ENCODE peak calls at places on chromosomes 4 and X, in four cellular contexts. U is GM12878, M is H1, G is HepG2. V is an unnamed sample. For H3K4me1, the result is how much of the 10 kb centered on the place peaks cover.

GRCh38 chr4:36758779-36759178 is 477.4 kb downstream of the DTHD1 start:
- DNase-seq in U (no peak), M (no peak), G (no peak), V (peak)

GRCh38 chr4:140790765-140791164 is 34.6 kb upstream of the TBC1D9 start:
- DNase-seq in U (peak), M (no peak), G (no peak), V (no peak)

GRCh38 chrX:22345884-22346283 is 73.2 kb downstream of the CBLL2 start:
- DNase-seq in U (no peak), M (no peak), G (no peak), V (no peak)

GRCh38 chr4:81836716-81837115 is 365.0 kb upstream of the RASGEF1B start:
- DNase-seq in U (no peak), M (no peak), G (no peak), V (no peak)

GRCh38 chr4:53991821-53992220 is 72.6 kb downstream of the CHIC2 start:
- DNase-seq in U (no peak), M (no peak), G (no peak), V (no peak)

GRCh38 chr4:154466336-154466735 is 25.3 kb downstream of the DCHS2 start:
- DNase-seq in U (no peak), M (no peak), G (no peak), V (no peak)

GRCh38 chrX:48520455-48520854 is 1.2 kb upstream of the EBP start:
- DNase-seq in U (no peak), M (no peak), G (no peak), V (no peak)

GRCh38 chr4:986428-986948 is 356 bp upstream of the IDUA start:
- DNase-seq in U (no peak), M (no peak), G (no peak), V (no peak)

GRCh38 chr4:148922497-148922896 is 480.3 kb upstream of the NR3C2 start:
- DNase-seq in U (no peak), M (no peak), G (no peak), V (no peak)

DNA sequence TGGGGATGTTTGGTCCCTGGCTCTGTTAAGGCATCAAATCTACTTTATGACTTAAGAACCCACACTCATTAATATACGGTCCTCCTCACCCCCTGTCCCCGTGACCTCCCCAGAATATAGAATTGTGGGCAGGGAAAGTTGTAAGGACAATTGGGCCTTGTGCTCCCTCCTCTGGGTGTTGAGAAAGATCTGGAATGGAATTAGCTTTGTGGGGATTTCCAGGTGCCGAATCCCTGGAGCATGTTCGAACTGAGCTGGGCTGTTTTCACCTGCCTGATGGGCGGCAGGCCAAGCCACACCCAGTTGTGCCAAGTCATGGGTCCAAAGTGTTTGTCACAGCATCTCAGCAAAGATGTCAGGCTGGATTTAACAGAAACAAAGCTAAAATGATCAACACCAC is 349.3 kb upstream of the KLF3 start:
- DNase-seq in U (no peak), M (no peak), G (peak), V (no peak)
- H3K4me1 ChIP-seq in U (under half), M (under half), G (under half), V (under half)

GRCh38 chr4:35695401-35695800 is 548.9 kb downstream of the ARAP2 start:
- DNase-seq in U (no peak), M (no peak), G (no peak), V (no peak)

GRCh38 chr4:35684755-35685154 is 559.6 kb downstream of the ARAP2 start:
- DNase-seq in U (no peak), M (no peak), G (no peak), V (no peak)

GRCh38 chr4:35689866-35690265 is 554.4 kb downstream of the ARAP2 start:
- DNase-seq in U (no peak), M (no peak), G (no peak), V (no peak)
- TF ChIP-seq ZNF274 in U (no peak), M (no peak), G (no peak), V (no peak)

DNA sequence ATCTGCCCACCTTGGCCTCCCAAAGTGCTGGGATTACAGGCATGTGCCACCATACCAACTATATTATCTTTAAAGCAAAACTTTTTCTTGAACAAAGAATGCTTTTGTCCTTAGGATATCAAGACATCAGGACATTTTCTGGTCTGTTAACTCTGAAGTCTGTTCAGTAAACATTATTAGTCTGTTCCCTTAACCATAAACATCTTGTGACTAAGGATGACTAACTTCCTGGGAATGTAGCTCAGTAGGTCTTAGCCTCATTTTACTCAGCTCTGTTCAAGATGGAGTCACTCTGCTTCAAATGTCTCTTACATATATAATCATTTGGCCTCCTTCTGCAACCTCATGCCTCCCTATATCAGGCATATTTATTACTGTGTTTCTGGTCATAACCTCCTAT is 122.9 kb downstream of the UBE2NL start:
- DNase-seq in U (no peak), M (no peak), G (no peak), V (no peak)
- TF ChIP-seq SUZ12 in U (no peak), M (no peak), G (no peak), V (no peak)

GRCh38 chr4:11701978-11702377 is 273.3 kb upstream of the HS3ST1 start:
- DNase-seq in U (no peak), M (no peak), G (no peak), V (no peak)

GRCh38 chr4:11698846-11699590 is 270.3 kb upstream of the HS3ST1 start:
- DNase-seq in U (no peak), M (no peak), G (no peak), V (no peak)

GRCh38 chr4:11700751-11701226 is 272.1 kb upstream of the HS3ST1 start:
- DNase-seq in U (no peak), M (no peak), G (no peak), V (no peak)

GRCh38 chr4:11704136-11704535 is 275.4 kb upstream of the HS3ST1 start:
- DNase-seq in U (no peak), M (no peak), G (no peak), V (no peak)

DNA sequence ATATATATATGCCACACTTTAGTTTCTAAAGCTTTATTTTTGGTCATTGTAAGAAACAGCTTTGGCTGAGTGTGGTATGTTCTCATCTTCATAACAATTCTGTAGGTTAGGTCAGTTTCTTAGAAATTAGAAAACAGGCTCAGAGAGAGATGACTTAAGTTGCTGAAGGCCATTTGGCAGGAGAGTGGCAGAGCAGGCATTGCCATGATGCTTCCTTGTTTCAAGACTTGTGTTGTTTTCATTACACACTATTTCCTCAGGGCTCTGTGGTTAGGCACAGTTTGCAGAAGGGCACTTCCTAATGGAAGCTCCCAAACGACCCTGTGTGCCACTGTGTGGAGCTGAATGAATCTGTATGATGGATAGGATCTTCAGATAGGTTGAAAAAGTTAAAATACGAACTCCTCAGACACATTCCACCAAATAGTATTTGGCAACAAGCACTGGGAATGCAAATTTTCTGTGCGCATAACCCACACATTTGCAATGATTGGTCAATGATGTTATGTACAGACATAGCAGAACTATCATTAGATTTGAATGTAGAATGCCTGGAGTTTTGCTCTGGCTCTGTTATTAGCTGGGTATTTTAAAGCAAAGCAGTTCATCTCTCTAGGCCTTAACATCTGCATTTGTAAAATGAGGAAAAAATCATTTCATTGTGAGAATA is 274.3 kb upstream of the HS3ST1 start:
- DNase-seq in U (no peak), M (no peak), G (no peak), V (no peak)
- H3K4me1 ChIP-seq in U (under half), M (under half), G (under half), V (under half)

DNA sequence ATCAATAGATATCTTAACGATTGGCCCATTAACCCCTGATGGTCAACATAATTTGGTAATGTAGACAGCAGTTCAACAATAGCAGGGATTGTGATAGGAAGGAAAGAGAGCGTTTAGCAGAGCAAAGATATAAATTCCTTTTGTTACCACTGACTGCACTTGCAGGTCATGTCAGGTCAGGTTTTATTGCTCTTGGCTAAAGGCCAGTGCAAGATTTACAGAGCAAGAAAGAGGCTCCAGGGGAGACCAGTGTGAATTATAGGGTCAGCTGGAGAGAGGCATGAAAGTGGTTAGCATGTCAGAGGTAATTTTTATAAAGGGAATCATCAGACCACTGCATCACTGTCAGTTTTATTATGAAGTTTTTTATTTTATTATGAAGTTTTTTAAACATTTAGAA is 94.9 kb upstream of the DIPK2B start:
- DNase-seq in U (no peak), M (no peak), G (peak), V (no peak)
- TF ChIP-seq ZNF274 in U (no peak), M (no peak), G (no peak), V (no peak)

GRCh38 chr4:139622856-139623255 is 42.8 kb upstream of the MGST2 start:
- DNase-seq in U (no peak), M (no peak), G (no peak), V (no peak)
- TF ChIP-seq SUZ12 in U (no peak), M (no peak), G (no peak), V (no peak)